ENCODE peak calls at places on chromosomes 6 and 20, in eight cellular contexts. U, I, Z, F, R, D, W and H are unnamed samples.

GRCh38 chr20:9884666-9885065 is 45.8 kb upstream of the PAK5 start:
- DNase-seq in U (no peak), I (no peak), Z (no peak), F (peak), R (peak), D (no peak), W (no peak), H (no peak)

GRCh38 chr6:155418017-155418749 is 37.5 kb downstream of the NOX3 start:
- DNase-seq in U (peak), I (peak), Z (no peak), F (peak), R (no peak), D (no peak), W (peak), H (no peak)

GRCh38 chr6:11675610-11676009 is 103.0 kb downstream of the ADTRP start:
- DNase-seq in U (no peak), I (no peak), Z (no peak), F (no peak), R (no peak), D (no peak), W (no peak), H (no peak)

GRCh38 chr6:127510876-127511275 is 8.3 kb downstream of the MTCL3 start:
- DNase-seq in U (no peak), I (no peak), Z (no peak), F (no peak), R (no peak), D (no peak), W (no peak), H (no peak)

GRCh38 chr20:460707-461106 is 1.6 kb downstream of the TBC1D20 start:
- DNase-seq in U (no peak), I (peak), Z (no peak), F (no peak), R (no peak), D (no peak), W (peak), H (no peak)

GRCh38 chr20:38939686-38940085 is 13.5 kb downstream of the FAM83D start:
- DNase-seq in U (peak), I (no peak), Z (no peak), F (no peak), R (no peak), D (no peak), W (no peak), H (no peak)

GRCh38 chr6:112007805-112008204 is 46.1 kb upstream of the CCN6 start:
- DNase-seq in U (peak), I (peak), Z (no peak), F (peak), R (no peak), D (no peak), W (peak), H (no peak)

GRCh38 chr6:111759413-111759835 is 113.8 kb downstream of the FYN start:
- DNase-seq in U (no peak), I (no peak), Z (no peak), F (peak), R (no peak), D (no peak), W (no peak), H (no peak)

GRCh38 chr20:32906871-32907495 is 48.3 kb downstream of the EFCAB8 start:
- DNase-seq in U (no peak), I (no peak), Z (no peak), F (no peak), R (no peak), D (no peak), W (no peak), H (no peak)

GRCh38 chr6:100592929-100593328 is 128.2 kb upstream of the SIM1 start:
- DNase-seq in U (no peak), I (no peak), Z (no peak), F (no peak), R (no peak), D (no peak), W (peak), H (no peak)

GRCh38 chr6:125839471-125839870 is 48.7 kb downstream of the NCOA7 start:
- DNase-seq in U (peak), I (no peak), Z (no peak), F (peak), R (no peak), D (no peak), W (no peak), H (no peak)

GRCh38 chr20:40695214-40695613 is 6.2 kb upstream of the MAFB start:
- DNase-seq in U (no peak), I (no peak), Z (no peak), F (no peak), R (no peak), D (no peak), W (no peak), H (no peak)

GRCh38 chr20:19249515-19249914 is 37.1 kb downstream of the SLC24A3 start:
- DNase-seq in U (no peak), I (peak), Z (no peak), F (peak), R (peak), D (no peak), W (peak), H (no peak)

GRCh38 chr6:125835221-125835744 is 44.5 kb downstream of the NCOA7 start:
- DNase-seq in U (peak), I (no peak), Z (peak), F (peak), R (no peak), D (no peak), W (peak), H (no peak)

GRCh38 chr20:42378826-42379225 is 760.6 kb upstream of the CHD6 start:
- DNase-seq in U (no peak), I (no peak), Z (no peak), F (no peak), R (no peak), D (no peak), W (no peak), H (no peak)

GRCh38 chr20:21507275-21508229 is 6.3 kb downstream of the NKX2-2 start:
- DNase-seq in U (no peak), I (no peak), Z (no peak), F (no peak), R (no peak), D (no peak), W (no peak), H (no peak)

GRCh38 chr20:11791316-11792228 is 126.1 kb upstream of the BTBD3 start:
- DNase-seq in U (no peak), I (no peak), Z (no peak), F (no peak), R (peak), D (no peak), W (no peak), H (no peak)

GRCh38 chr6:16921399-16922110 is 160.3 kb upstream of the ATXN1 start:
- DNase-seq in U (no peak), I (no peak), Z (no peak), F (peak), R (no peak), D (no peak), W (no peak), H (no peak)

GRCh38 chr6:7537560-7538174 is 3.8 kb upstream of the DSP start:
- DNase-seq in U (no peak), I (no peak), Z (no peak), F (no peak), R (no peak), D (no peak), W (no peak), H (no peak)

GRCh38 chr6:158818008-158818579 is 1.1 kb downstream of the EZR start:
- DNase-seq in U (peak), I (peak), Z (peak), F (peak), R (peak), D (peak), W (peak), H (peak)

GRCh38 chr6:114194362-114195343 is 148.2 kb downstream of the HS3ST5 start:
- DNase-seq in U (no peak), I (no peak), Z (no peak), F (peak), R (no peak), D (no peak), W (peak), H (no peak)

GRCh38 chr20:54197621-54198604 is 10.0 kb upstream of the PFDN4 start:
- DNase-seq in U (no peak), I (no peak), Z (no peak), F (peak), R (peak), D (no peak), W (peak), H (no peak)

GRCh38 chr6:148445620-148446019 is 103.0 kb downstream of the SASH1 start:
- DNase-seq in U (peak), I (no peak), Z (no peak), F (peak), R (no peak), D (no peak), W (no peak), H (no peak)

GRCh38 chr20:44102582-44102981 is 84.4 kb downstream of the JPH2 start:
- DNase-seq in U (no peak), I (no peak), Z (no peak), F (no peak), R (no peak), D (no peak), W (no peak), H (no peak)

GRCh38 chr6:22236626-22237414 is 60.0 kb downstream of the PRL start:
- DNase-seq in U (no peak), I (no peak), Z (no peak), F (peak), R (peak), D (no peak), W (no peak), H (no peak)

GRCh38 chr6:133501675-133502275 is 260.6 kb downstream of the EYA4 start:
- DNase-seq in U (no peak), I (no peak), Z (no peak), F (no peak), R (no peak), D (no peak), W (no peak), H (no peak)

GRCh38 chr20:21653628-21654027 is 51.8 kb upstream of the PAX1 start:
- DNase-seq in U (no peak), I (no peak), Z (no peak), F (no peak), R (no peak), D (no peak), W (no peak), H (no peak)

GRCh38 chr6:108897371-108897770 is 49.1 kb downstream of the ARMC2 start:
- DNase-seq in U (peak), I (no peak), Z (no peak), F (peak), R (peak), D (no peak), W (no peak), H (no peak)

GRCh38 chr6:7541175-7542064 is at the start of gene DSP:
- DNase-seq in U (peak), I (no peak), Z (peak), F (no peak), R (peak), D (no peak), W (peak), H (peak)

GRCh38 chr6:101083533-101084172 is 202.5 kb upstream of the ASCC3 start:
- DNase-seq in U (no peak), I (no peak), Z (no peak), F (peak), R (peak), D (no peak), W (no peak), H (no peak)

GRCh38 chr6:6984585-6985366 is 123.0 kb upstream of the RREB1 start:
- DNase-seq in U (no peak), I (no peak), Z (no peak), F (no peak), R (no peak), D (no peak), W (no peak), H (no peak)

GRCh38 chr6:138257638-138258040 is 39.3 kb upstream of the PBOV1 start:
- DNase-seq in U (no peak), I (no peak), Z (no peak), F (no peak), R (no peak), D (no peak), W (no peak), H (no peak)

GRCh38 chr6:127146935-127147334 is 28.5 kb downstream of the RSPO3 start:
- DNase-seq in U (peak), I (no peak), Z (no peak), F (peak), R (peak), D (no peak), W (peak), H (no peak)

GRCh38 chr6:145887969-145888368 is 73.4 kb upstream of the FBXO30 start:
- DNase-seq in U (peak), I (no peak), Z (no peak), F (peak), R (peak), D (no peak), W (peak), H (no peak)

GRCh38 chr20:45822863-45823262 is 4.2 kb downstream of the TNNC2 start:
- DNase-seq in U (no peak), I (no peak), Z (no peak), F (peak), R (no peak), D (no peak), W (no peak), H (no peak)

GRCh38 chr20:61835301-61835700 is 230.4 kb downstream of the TAF4 start:
- DNase-seq in U (no peak), I (no peak), Z (no peak), F (no peak), R (no peak), D (no peak), W (no peak), H (no peak)

GRCh38 chr6:133418108-133418507 is 177.0 kb downstream of the EYA4 start:
- DNase-seq in U (no peak), I (no peak), Z (no peak), F (peak), R (no peak), D (no peak), W (no peak), H (no peak)

DNA sequence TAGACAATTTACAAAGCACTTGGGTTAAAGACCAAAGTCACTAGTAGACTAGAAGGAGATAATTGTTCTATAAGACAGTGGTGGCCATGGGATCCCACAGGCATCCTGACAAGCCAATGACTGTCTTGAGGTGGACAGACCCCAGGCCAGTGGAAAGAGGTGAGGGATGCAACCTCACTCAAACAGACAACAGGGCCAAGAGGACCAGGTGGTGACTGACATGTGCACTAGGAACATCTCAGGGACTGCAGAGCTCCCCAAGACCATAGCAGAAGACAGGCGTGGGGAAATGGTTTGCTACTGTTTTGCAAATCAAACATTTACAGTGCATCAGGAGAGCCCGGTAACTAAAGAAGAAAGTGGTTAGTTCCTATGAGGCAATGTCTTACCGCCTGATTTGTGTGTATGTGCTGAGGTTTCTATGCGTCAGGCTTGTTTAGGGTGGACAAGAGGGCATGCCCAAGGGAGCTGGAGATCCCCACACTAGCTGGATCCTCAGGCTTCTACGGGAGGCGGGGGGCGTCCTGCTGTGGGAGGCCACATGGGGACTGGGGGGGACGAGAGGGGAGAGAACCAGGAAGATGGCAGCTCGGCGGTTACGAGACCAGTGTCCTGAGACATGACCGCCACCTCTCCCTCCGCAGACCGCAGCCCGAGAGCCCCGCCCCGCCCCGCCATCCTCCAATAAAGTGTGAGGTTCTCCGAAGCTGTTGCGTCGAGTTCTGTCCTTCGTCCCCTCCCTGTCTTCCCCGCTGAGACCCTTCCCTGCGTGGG is 623 bp upstream of the MRPS26 start:
- DNase-seq in U (no peak), I (peak), Z (no peak), F (peak), R (no peak), D (peak), W (peak), H (peak)
- TF ChIP-seq POLR2A in U (no peak), I (no peak), Z (no peak), F (no peak), R (peak), D (no peak), W (no peak), H (no peak)

DNA sequence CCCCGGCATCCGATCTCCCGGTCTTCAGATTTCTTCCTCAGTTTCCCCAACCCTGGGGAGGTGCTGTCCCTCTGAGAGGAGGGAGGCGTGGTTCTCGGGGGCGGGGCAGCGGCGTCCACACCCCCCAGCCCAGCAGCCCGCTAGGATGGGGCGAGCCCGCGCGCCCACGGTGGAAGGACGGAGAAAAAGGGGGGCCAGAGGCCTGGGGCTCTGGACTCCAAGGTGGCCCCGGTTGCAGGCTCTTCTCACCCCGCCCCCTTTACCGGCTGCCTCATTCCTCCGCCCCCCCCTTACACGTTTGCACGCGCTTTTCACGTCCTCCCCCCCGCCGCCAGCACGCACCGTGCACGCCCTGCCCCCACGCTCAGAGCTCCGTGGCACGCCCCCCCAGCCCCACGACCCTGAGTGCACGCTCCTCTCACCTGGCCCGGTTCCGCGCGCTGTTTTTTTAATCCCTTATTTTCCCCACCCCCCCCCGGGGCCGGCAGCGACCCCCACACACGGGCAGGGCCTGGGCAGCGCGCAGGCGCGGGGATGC is 402 bp downstream of the ZBTB12 start:
- DNase-seq in U (peak), I (no peak), Z (no peak), F (peak), R (peak), D (no peak), W (peak), H (peak)
- TF ChIP-seq POLR2A in U (no peak), I (no peak), Z (no peak), F (no peak), R (no peak), D (no peak), W (no peak), H (no peak)

DNA sequence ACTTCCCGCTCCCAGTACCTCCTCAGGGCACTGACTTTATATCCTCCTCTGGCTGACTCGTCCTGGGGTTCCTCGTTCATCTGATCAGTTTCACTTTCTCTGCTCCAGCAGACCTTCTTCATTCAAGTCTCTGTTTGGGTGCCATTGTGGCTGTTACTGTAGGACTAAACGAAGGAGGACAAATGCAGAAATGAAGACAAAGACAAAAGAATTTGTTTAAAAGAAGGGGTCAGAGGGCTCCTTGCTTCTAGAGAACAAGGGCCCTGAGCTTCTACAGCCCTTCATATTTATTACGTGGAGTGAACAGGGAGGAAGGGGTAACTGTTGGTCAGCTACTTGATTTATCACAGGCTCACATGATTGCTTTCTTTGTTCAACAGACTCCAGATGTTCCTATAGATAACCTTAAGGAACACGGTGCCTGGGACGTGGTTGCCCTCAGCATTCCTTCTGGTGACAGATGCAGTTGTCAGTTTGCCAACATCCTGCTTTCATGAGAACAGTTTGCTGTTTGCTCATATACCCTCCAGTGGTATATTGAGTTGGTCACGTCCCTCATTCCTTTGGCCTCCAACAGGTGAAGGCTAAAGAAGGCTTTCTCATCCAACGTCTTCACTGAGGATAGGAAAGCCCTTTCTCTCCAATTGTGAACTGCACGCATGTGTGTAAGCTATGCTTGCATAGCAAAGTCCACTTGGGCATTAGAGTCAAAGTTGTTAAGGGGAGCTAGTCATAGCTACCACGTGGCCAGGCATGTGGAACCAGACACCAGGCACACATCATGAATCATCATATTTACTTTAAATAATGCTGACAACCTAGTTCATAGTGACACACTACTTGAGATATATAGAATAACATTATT is 69.1 kb upstream of the BTN3A2 start:
- DNase-seq in U (peak), I (no peak), Z (no peak), F (peak), R (peak), D (no peak), W (peak), H (no peak)
- TF ChIP-seq POLR2A in U (no peak), I (no peak), Z (no peak), F (no peak), R (no peak), D (no peak), W (no peak), H (no peak)

DNA sequence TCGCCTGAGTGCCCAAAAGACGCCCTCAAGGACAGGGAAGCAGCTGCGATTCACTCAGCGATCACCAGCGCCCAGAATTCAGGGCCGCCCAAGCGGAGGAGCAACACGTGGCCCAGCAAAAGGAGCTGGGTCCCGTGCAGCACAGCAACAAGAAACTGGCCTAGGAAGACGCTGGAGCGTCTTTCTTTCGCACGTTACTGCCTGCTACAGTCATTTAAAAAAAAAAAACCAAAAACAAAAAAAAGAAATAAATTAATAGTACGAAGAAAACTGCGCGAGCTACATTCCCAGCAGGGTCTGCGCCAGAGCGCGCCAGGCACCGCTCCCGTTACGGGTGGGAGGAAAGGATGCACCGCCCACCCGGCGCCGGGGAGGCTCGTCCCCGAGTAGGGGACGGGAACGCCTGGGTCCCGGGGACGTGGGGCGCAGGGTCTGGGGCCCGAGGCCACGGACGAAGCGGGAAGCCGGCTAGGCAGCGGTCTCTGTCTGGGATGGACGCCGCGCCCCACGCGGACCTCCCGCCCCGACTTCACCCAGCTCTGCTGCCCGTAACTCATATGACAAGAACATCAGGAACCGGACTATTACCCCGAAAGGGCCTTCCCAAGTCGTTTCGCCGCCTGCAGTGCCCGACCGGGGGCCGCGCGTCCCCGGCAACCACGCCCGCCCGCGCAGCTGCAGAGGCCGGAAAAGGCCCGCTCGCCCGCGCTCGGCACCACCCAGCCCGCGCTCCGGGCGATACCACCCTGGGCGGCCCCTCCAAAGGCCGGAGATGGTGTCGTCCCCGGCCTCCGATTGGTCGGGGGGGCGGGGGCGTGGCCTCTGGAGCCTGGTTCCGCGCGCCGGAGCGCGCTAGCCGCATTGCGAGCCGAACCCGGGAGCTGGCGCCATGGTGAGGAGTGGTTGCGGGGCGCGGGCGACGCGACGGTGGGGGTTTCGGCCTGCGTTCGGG is at the start of gene NOP56:
- DNase-seq in U (peak), I (peak), Z (peak), F (peak), R (peak), D (peak), W (peak), H (peak)
- TF ChIP-seq POLR2A in U (peak), I (peak), Z (peak), F (peak), R (peak), D (peak), W (peak), H (peak)